ENCODE peak calls at places on chromosomes 4 and X, in seven cellular contexts. One of them, this sample, is unnamed.

GRCh38 chr4:156976147-156976546 is 4.5 kb upstream of the PDGFC start:
- DNase-seq in sigmoid colon: no peak
- DNase-seq in CD4-positive, alpha-beta T cell: no peak
- DNase-seq in transverse colon: no peak
- DNase-seq in upper lobe of left lung: no peak
- DNase-seq in fibroblast of the aortic adventitia: peak; percentile 73
- DNase-seq in GM06990: no peak
- DNase-seq in this sample: no peak

GRCh38 chr4:122783301-122784215 is 43.1 kb upstream of the FGF2 start:
- DNase-seq in fibroblast of the aortic adventitia: peak; percentile 98
- DNase-seq in sigmoid colon: peak; percentile 77
- DNase-seq in transverse colon: peak; percentile 21
- DNase-seq in CD4-positive, alpha-beta T cell: no peak
- DNase-seq in upper lobe of left lung: no peak
- DNase-seq in GM06990: no peak
- DNase-seq in this sample: no peak

GRCh38 chr4:138510053-138510452 is 267.9 kb upstream of the SLC7A11 start:
- DNase-seq in fibroblast of the aortic adventitia: peak; percentile 47
- DNase-seq in transverse colon: no peak
- DNase-seq in upper lobe of left lung: no peak
- DNase-seq in sigmoid colon: no peak
- DNase-seq in CD4-positive, alpha-beta T cell: no peak
- DNase-seq in GM06990: no peak
- DNase-seq in this sample: no peak

GRCh38 chr4:53821179-53821851 is 230.0 kb upstream of the LNX1 start:
- DNase-seq in fibroblast of the aortic adventitia: peak; percentile 15
- DNase-seq in upper lobe of left lung: no peak
- DNase-seq in CD4-positive, alpha-beta T cell: no peak
- DNase-seq in transverse colon: no peak
- DNase-seq in GM06990: no peak
- DNase-seq in sigmoid colon: no peak
- DNase-seq in this sample: no peak

GRCh38 chr4:57442834-57443291 is 332.7 kb upstream of the IGFBP7 start:
- DNase-seq in upper lobe of left lung: no peak
- DNase-seq in sigmoid colon: no peak
- DNase-seq in CD4-positive, alpha-beta T cell: no peak
- DNase-seq in transverse colon: peak; percentile 41
- DNase-seq in fibroblast of the aortic adventitia: peak; percentile 36
- DNase-seq in GM06990: no peak
- DNase-seq in this sample: peak; percentile 27

GRCh38 chrX:119226431-119226830 is 9.7 kb upstream of the PGRMC1 start:
- DNase-seq in transverse colon: no peak
- DNase-seq in fibroblast of the aortic adventitia: no peak
- DNase-seq in CD4-positive, alpha-beta T cell: no peak
- DNase-seq in sigmoid colon: no peak
- DNase-seq in upper lobe of left lung: no peak
- DNase-seq in GM06990: no peak
- DNase-seq in this sample: no peak

GRCh38 chrX:120485562-120486520 is 16.7 kb upstream of the LAMP2 start:
- DNase-seq in transverse colon: peak; percentile 68
- DNase-seq in fibroblast of the aortic adventitia: peak; percentile 85
- DNase-seq in GM06990: peak; percentile 75
- DNase-seq in sigmoid colon: peak; percentile 85
- DNase-seq in CD4-positive, alpha-beta T cell: peak; percentile 28
- DNase-seq in upper lobe of left lung: peak; percentile 88
- DNase-seq in this sample: peak; percentile 46

GRCh38 chrX:103716967-103717366 is 6.3 kb downstream of the TMEM31 start:
- DNase-seq in upper lobe of left lung: no peak
- DNase-seq in transverse colon: peak; percentile 15
- DNase-seq in CD4-positive, alpha-beta T cell: no peak
- DNase-seq in GM06990: no peak
- DNase-seq in fibroblast of the aortic adventitia: peak; percentile 90
- DNase-seq in sigmoid colon: no peak
- DNase-seq in this sample: no peak

GRCh38 chr4:73701116-73701515 is 39.3 kb upstream of the CXCL8 start:
- DNase-seq in CD4-positive, alpha-beta T cell: no peak
- DNase-seq in sigmoid colon: no peak
- DNase-seq in transverse colon: no peak
- DNase-seq in GM06990: no peak
- DNase-seq in upper lobe of left lung: no peak
- DNase-seq in fibroblast of the aortic adventitia: peak; percentile 28
- DNase-seq in this sample: no peak

GRCh38 chr4:113278324-113278934 is 229.0 kb downstream of the ANK2 start:
- DNase-seq in sigmoid colon: peak; percentile 85
- DNase-seq in upper lobe of left lung: no peak
- DNase-seq in CD4-positive, alpha-beta T cell: peak; percentile 23
- DNase-seq in fibroblast of the aortic adventitia: peak; percentile 87
- DNase-seq in transverse colon: peak; percentile 57
- DNase-seq in GM06990: peak; percentile 29
- DNase-seq in this sample: peak; percentile 60

GRCh38 chr4:47839259-47839658 is 1.4 kb upstream of the CORIN start:
- DNase-seq in fibroblast of the aortic adventitia: peak; percentile 68
- DNase-seq in sigmoid colon: no peak
- DNase-seq in transverse colon: no peak
- DNase-seq in upper lobe of left lung: no peak
- DNase-seq in CD4-positive, alpha-beta T cell: no peak
- DNase-seq in GM06990: peak; percentile 36
- DNase-seq in this sample: no peak

GRCh38 chrX:94633237-94633636 is 959.2 kb downstream of the FAM133A start:
- DNase-seq in transverse colon: no peak
- DNase-seq in sigmoid colon: no peak
- DNase-seq in upper lobe of left lung: no peak
- DNase-seq in GM06990: no peak
- DNase-seq in CD4-positive, alpha-beta T cell: no peak
- DNase-seq in fibroblast of the aortic adventitia: no peak
- DNase-seq in this sample: no peak
- TF ChIP-seq CTCF in transverse colon: no peak
- TF ChIP-seq CTCF in sigmoid colon: no peak
- TF ChIP-seq CTCF in upper lobe of left lung: no peak
- TF ChIP-seq CTCF in GM06990: no peak
- TF ChIP-seq CTCF in CD4-positive, alpha-beta T cell: no peak
- TF ChIP-seq CTCF in fibroblast of the aortic adventitia: no peak
- TF ChIP-seq CTCF in this sample: no peak

DNA sequence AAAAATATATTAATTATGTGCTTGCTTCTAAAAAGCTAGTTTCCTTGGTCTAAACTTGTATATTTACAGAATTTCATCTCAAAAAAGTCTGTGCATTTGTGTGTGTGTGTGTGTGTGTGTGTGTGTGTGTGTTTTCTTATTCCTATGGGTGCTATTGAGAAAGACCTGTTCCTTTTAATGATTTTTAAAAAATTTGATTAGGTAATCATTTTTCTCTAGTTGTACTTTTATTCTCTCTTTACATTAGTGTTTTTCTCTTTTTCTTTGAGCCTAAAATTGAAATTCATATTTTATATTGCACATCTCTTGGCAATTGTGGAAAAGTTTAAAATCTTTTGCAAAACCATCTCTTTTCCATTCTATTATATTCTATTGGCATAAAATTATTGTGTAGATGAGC is 690.4 kb upstream of the NDST4 start:
- DNase-seq in transverse colon: no peak
- DNase-seq in fibroblast of the aortic adventitia: no peak
- DNase-seq in upper lobe of left lung: no peak
- DNase-seq in sigmoid colon: no peak
- DNase-seq in CD4-positive, alpha-beta T cell: no peak
- DNase-seq in GM06990: no peak
- DNase-seq in this sample: no peak
- TF ChIP-seq CTCF in transverse colon: no peak
- TF ChIP-seq CTCF in fibroblast of the aortic adventitia: no peak
- TF ChIP-seq CTCF in upper lobe of left lung: no peak
- TF ChIP-seq CTCF in sigmoid colon: no peak
- TF ChIP-seq CTCF in CD4-positive, alpha-beta T cell: no peak
- TF ChIP-seq CTCF in GM06990: no peak
- TF ChIP-seq CTCF in this sample: no peak

GRCh38 chrX:28659269-28659668 is 72.0 kb downstream of the IL1RAPL1 start:
- DNase-seq in CD4-positive, alpha-beta T cell: no peak
- DNase-seq in transverse colon: no peak
- DNase-seq in upper lobe of left lung: peak; percentile 56
- DNase-seq in fibroblast of the aortic adventitia: no peak
- DNase-seq in sigmoid colon: no peak
- DNase-seq in GM06990: no peak
- DNase-seq in this sample: no peak
- TF ChIP-seq CTCF in CD4-positive, alpha-beta T cell: no peak
- TF ChIP-seq CTCF in transverse colon: no peak
- TF ChIP-seq CTCF in upper lobe of left lung: no peak
- TF ChIP-seq CTCF in fibroblast of the aortic adventitia: no peak
- TF ChIP-seq CTCF in sigmoid colon: no peak
- TF ChIP-seq CTCF in GM06990: peak; percentile 58
- TF ChIP-seq CTCF in this sample: peak; percentile 70

GRCh38 chr4:121229993-121230392 is 65.9 kb upstream of the TNIP3 start:
- DNase-seq in sigmoid colon: no peak
- DNase-seq in fibroblast of the aortic adventitia: no peak
- DNase-seq in upper lobe of left lung: no peak
- DNase-seq in transverse colon: no peak
- DNase-seq in GM06990: no peak
- DNase-seq in CD4-positive, alpha-beta T cell: no peak
- DNase-seq in this sample: no peak

GRCh38 chr4:121233982-121234381 is 69.9 kb upstream of the TNIP3 start:
- DNase-seq in GM06990: no peak
- DNase-seq in fibroblast of the aortic adventitia: no peak
- DNase-seq in sigmoid colon: no peak
- DNase-seq in CD4-positive, alpha-beta T cell: no peak
- DNase-seq in transverse colon: no peak
- DNase-seq in upper lobe of left lung: no peak
- DNase-seq in this sample: no peak

GRCh38 chr4:121227254-121227867 is 63.2 kb upstream of the TNIP3 start:
- DNase-seq in fibroblast of the aortic adventitia: no peak
- DNase-seq in transverse colon: no peak
- DNase-seq in CD4-positive, alpha-beta T cell: no peak
- DNase-seq in upper lobe of left lung: no peak
- DNase-seq in sigmoid colon: no peak
- DNase-seq in GM06990: peak; percentile 25
- DNase-seq in this sample: no peak

GRCh38 chr4:121226362-121226761 is 62.2 kb upstream of the TNIP3 start:
- DNase-seq in GM06990: no peak
- DNase-seq in CD4-positive, alpha-beta T cell: no peak
- DNase-seq in upper lobe of left lung: no peak
- DNase-seq in transverse colon: no peak
- DNase-seq in sigmoid colon: no peak
- DNase-seq in fibroblast of the aortic adventitia: no peak
- DNase-seq in this sample: no peak

DNA sequence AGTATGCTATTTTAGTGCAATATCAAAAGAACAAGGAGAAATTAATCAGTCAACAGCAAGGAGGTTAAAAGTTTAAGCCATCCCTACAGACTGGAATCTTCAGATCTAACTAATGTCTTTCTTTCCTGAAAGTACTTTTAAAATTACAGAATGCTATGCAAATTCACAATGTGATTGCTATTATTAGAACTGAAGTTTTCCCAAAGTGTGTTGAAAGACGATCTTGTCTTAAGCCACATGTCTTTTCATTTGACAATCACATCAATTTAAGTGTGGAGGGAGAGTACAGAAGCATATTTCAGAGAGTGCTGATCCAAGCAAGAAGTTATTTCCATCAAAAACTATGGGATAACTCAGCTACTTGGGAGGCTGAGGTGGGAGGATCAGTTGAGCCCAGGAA is 64.7 kb upstream of the TNIP3 start:
- DNase-seq in sigmoid colon: no peak
- DNase-seq in transverse colon: no peak
- DNase-seq in GM06990: no peak
- DNase-seq in CD4-positive, alpha-beta T cell: no peak
- DNase-seq in fibroblast of the aortic adventitia: no peak
- DNase-seq in upper lobe of left lung: no peak
- DNase-seq in this sample: no peak
- TF ChIP-seq CTCF in sigmoid colon: no peak
- TF ChIP-seq CTCF in transverse colon: no peak
- TF ChIP-seq CTCF in GM06990: no peak
- TF ChIP-seq CTCF in CD4-positive, alpha-beta T cell: no peak
- TF ChIP-seq CTCF in fibroblast of the aortic adventitia: no peak
- TF ChIP-seq CTCF in upper lobe of left lung: no peak
- TF ChIP-seq CTCF in this sample: no peak

This sample was measured in mesothelial cell of epicardium.